ENCODE peak calls at places on chromosomes 13 and 19, in five cellular contexts. C is kidney epithelial cell, H is GM10248, T is NCI-H2107, B is bronchial epithelial cell. D is an unnamed sample.

GRCh38 chr19:33282036-33282686 is 20.2 kb downstream of the CEBPA start:
- DNase-seq in C (no peak), H (no peak), T (no peak), B (no peak), D (no peak)

GRCh38 chr13:114279770-114280169 is 1.6 kb upstream of the UPF3A start:
- DNase-seq in C (no peak), H (no peak), T (no peak), B (no peak), D (no peak)

GRCh38 chr19:38862321-38863059 is 12.7 kb upstream of the HNRNPL start:
- DNase-seq in C (no peak), H (no peak), T (peak; percentile 44), B (no peak), D (no peak)

GRCh38 chr13:112984501-112984900 is 15.5 kb downstream of the MCF2L start:
- DNase-seq in C (no peak), H (no peak), T (no peak), B (peak; percentile 5), D (no peak)

GRCh38 chr13:108220042-108220441 is 1.9 kb downstream of the ABHD13 start:
- DNase-seq in C (no peak), H (no peak), T (no peak), B (peak; percentile 93), D (no peak)

GRCh38 chr13:93023929-93024328 is 202.7 kb upstream of the GPC6 start:
- DNase-seq in C (no peak), H (no peak), T (no peak), B (no peak), D (no peak)

GRCh38 chr13:99821741-99822140 is 149.8 kb downstream of the ZIC5 start:
- DNase-seq in C (no peak), H (no peak), T (no peak), B (no peak), D (no peak)

GRCh38 chr13:106815545-106815944 is 247.6 kb upstream of the ARGLU1 start:
- DNase-seq in C (no peak), H (no peak), T (no peak), B (no peak), D (no peak)

GRCh38 chr19:10079031-10079453 is 7.1 kb upstream of the SHFL start:
- DNase-seq in C (no peak), H (no peak), T (no peak), B (no peak), D (no peak)

GRCh38 chr13:107900775-107901174 is 314.6 kb downstream of the LIG4 start:
- DNase-seq in C (no peak), H (no peak), T (no peak), B (no peak), D (no peak)

GRCh38 chr19:16002380-16002779 is 53.6 kb downstream of the OR10H4 start:
- DNase-seq in C (no peak), H (no peak), T (no peak), B (no peak), D (no peak)

GRCh38 chr19:54572696-54573311 is 786 bp upstream of the LILRA2 start:
- DNase-seq in C (no peak), H (peak; percentile 31), T (no peak), B (no peak), D (no peak)

GRCh38 chr19:38932425-38933179 is 1.9 kb downstream of the MRPS12 start:
- DNase-seq in C (peak; percentile 7), H (no peak), T (no peak), B (peak; percentile 31), D (peak; percentile 29)

GRCh38 chr13:112903606-112904195 is 65.3 kb upstream of the MCF2L start:
- DNase-seq in C (no peak), H (no peak), T (peak; percentile 63), B (no peak), D (no peak)

GRCh38 chr13:111271186-111271698 is 49.2 kb upstream of the TEX29 start:
- DNase-seq in C (no peak), H (no peak), T (no peak), B (no peak), D (no peak)

GRCh38 chr19:28404462-28404861 is 808.5 kb downstream of the UQCRFS1 start:
- DNase-seq in C (no peak), H (no peak), T (no peak), B (no peak), D (no peak)

GRCh38 chr19:50844296-50844935 is 10.3 kb upstream of the KLK3 start:
- DNase-seq in C (no peak), H (no peak), T (no peak), B (no peak), D (no peak)

GRCh38 chr19:40348125-40348913 is at the start of the genes C19orf47 and PLD3:
- DNase-seq in C (peak; percentile 94), H (peak; percentile 100), T (peak; percentile 97), B (peak; percentile 95), D (peak; percentile 100)

GRCh38 chr13:57311009-57311586 is 144.1 kb downstream of the PRR20E start:
- DNase-seq in C (no peak), H (no peak), T (peak; percentile 9), B (no peak), D (no peak)

GRCh38 chr19:23255700-23256099 is 5.5 kb upstream of the ZNF724 start:
- DNase-seq in C (no peak), H (no peak), T (no peak), B (no peak), D (no peak)

GRCh38 chr13:35266412-35266811 is 210.1 kb downstream of the MAB21L1 start:
- DNase-seq in C (no peak), H (no peak), T (no peak), B (peak; percentile 18), D (no peak)

GRCh38 chr19:42303101-42303464 is 659 bp upstream of the PAFAH1B3 start:
- DNase-seq in C (no peak), H (no peak), T (no peak), B (no peak), D (no peak)

GRCh38 chr19:43316591-43317319 is 36.7 kb upstream of the CD177 start:
- DNase-seq in C (no peak), H (no peak), T (no peak), B (peak; percentile 28), D (peak; percentile 57)

GRCh38 chr19:52741951-52742485 is 7.2 kb upstream of the ZNF611 start:
- DNase-seq in C (no peak), H (no peak), T (no peak), B (no peak), D (no peak)

GRCh38 chr13:98853791-98854191 is 101.3 kb upstream of the SLC15A1 start:
- DNase-seq in C (no peak), H (peak; percentile 56), T (no peak), B (no peak), D (peak; percentile 79)

GRCh38 chr19:37886571-37886970 is 19.8 kb downstream of the WDR87 start:
- DNase-seq in C (no peak), H (no peak), T (no peak), B (no peak), D (no peak)

GRCh38 chr19:12757544-12758274 is 6.1 kb downstream of the BEST2 start:
- DNase-seq in C (no peak), H (peak; percentile 85), T (no peak), B (peak; percentile 40), D (peak; percentile 92)

GRCh38 chr19:6577410-6578125 is 13.4 kb downstream of the CD70 start:
- DNase-seq in C (no peak), H (peak; percentile 72), T (no peak), B (peak; percentile 86), D (no peak)

GRCh38 chr19:49356382-49356781 is 5.8 kb downstream of the TEAD2 start:
- DNase-seq in C (no peak), H (no peak), T (no peak), B (no peak), D (no peak)

GRCh38 chr13:106464076-106464475 is 71.4 kb downstream of the EFNB2 start:
- DNase-seq in C (no peak), H (no peak), T (no peak), B (no peak), D (no peak)

GRCh38 chr13:64758520-64758919 is 2471.6 kb downstream of the PCDH9 start:
- DNase-seq in C (no peak), H (no peak), T (no peak), B (no peak), D (peak; percentile 24)

GRCh38 chr19:41799444-41800000 is 3.1 kb downstream of the CEACAM3 start:
- DNase-seq in C (peak; percentile 28), H (no peak), T (no peak), B (peak; percentile 83), D (no peak)

GRCh38 chr19:5308471-5309437 is 31.9 kb downstream of the PTPRS start:
- DNase-seq in C (no peak), H (no peak), T (peak; percentile 57), B (peak; percentile 78), D (peak; percentile 66)

GRCh38 chr13:101612736-101613135 is 160.3 kb downstream of the ITGBL1 start:
- DNase-seq in C (no peak), H (no peak), T (no peak), B (no peak), D (no peak)